ENCODE peak calls at places on chromosomes 13 and 19, in seven cellular contexts. One of them, this sample, is unnamed.
A peak's percentile ranks its signal among the peaks of the same experiment; 100 is the strongest.

GRCh38 chr19:48724796-48725753 is 5.5 kb upstream of the MAMSTR start:
- DNase-seq in HCT116: peak; percentile 72
- DNase-seq in GM12878: no peak
- DNase-seq in HepG2: no peak
- DNase-seq in H1: no peak
- DNase-seq in SK-N-SH: peak; percentile 75
- DNase-seq in K562: peak; percentile 79
- DNase-seq in this sample: peak; percentile 100

GRCh38 chr19:3607398-3608078 is 863 bp upstream of the TBXA2R start:
- DNase-seq in K562: peak; percentile 73
- DNase-seq in HCT116: no peak
- DNase-seq in HepG2: no peak
- DNase-seq in H1: peak; percentile 77
- DNase-seq in SK-N-SH: peak; percentile 71
- DNase-seq in GM12878: no peak
- DNase-seq in this sample: peak; percentile 41

GRCh38 chr13:85509512-85509911 is 289.7 kb downstream of the SLITRK6 start:
- DNase-seq in HCT116: no peak
- DNase-seq in K562: no peak
- DNase-seq in SK-N-SH: no peak
- DNase-seq in H1: no peak
- DNase-seq in GM12878: no peak
- DNase-seq in HepG2: no peak
- DNase-seq in this sample: no peak

GRCh38 chr13:92808007-92808406 is 418.6 kb upstream of the GPC6 start:
- DNase-seq in HCT116: no peak
- DNase-seq in H1: no peak
- DNase-seq in SK-N-SH: no peak
- DNase-seq in GM12878: no peak
- DNase-seq in K562: no peak
- DNase-seq in HepG2: no peak
- DNase-seq in this sample: no peak

GRCh38 chr13:80040219-80040976 is 300.5 kb downstream of the SPRY2 start:
- DNase-seq in K562: no peak
- DNase-seq in HepG2: no peak
- DNase-seq in SK-N-SH: no peak
- DNase-seq in GM12878: no peak
- DNase-seq in HCT116: peak; percentile 68
- DNase-seq in H1: no peak
- DNase-seq in this sample: peak; percentile 91

GRCh38 chr13:30125422-30126073 is 181.8 kb downstream of the KATNAL1 start:
- DNase-seq in HepG2: peak; percentile 43
- DNase-seq in GM12878: no peak
- DNase-seq in HCT116: no peak
- DNase-seq in K562: no peak
- DNase-seq in H1: no peak
- DNase-seq in SK-N-SH: no peak
- DNase-seq in this sample: no peak

GRCh38 chr13:112066624-112067004 is 335 bp upstream of the SOX1 start:
- DNase-seq in GM12878: no peak
- DNase-seq in HCT116: no peak
- DNase-seq in K562: no peak
- DNase-seq in HepG2: no peak
- DNase-seq in SK-N-SH: peak; percentile 49
- DNase-seq in H1: peak; percentile 82
- DNase-seq in this sample: no peak

GRCh38 chr13:27461940-27462584 is 11.7 kb upstream of the MTIF3 start:
- DNase-seq in K562: no peak
- DNase-seq in GM12878: no peak
- DNase-seq in HepG2: no peak
- DNase-seq in SK-N-SH: no peak
- DNase-seq in H1: no peak
- DNase-seq in HCT116: no peak
- DNase-seq in this sample: no peak

GRCh38 chr13:113013303-113013702 is 44.3 kb downstream of the MCF2L start:
- DNase-seq in HepG2: no peak
- DNase-seq in HCT116: no peak
- DNase-seq in K562: no peak
- DNase-seq in SK-N-SH: no peak
- DNase-seq in GM12878: no peak
- DNase-seq in H1: no peak
- DNase-seq in this sample: no peak

GRCh38 chr19:49340865-49341718 is 5.9 kb downstream of the CD37 start:
- DNase-seq in HCT116: no peak
- DNase-seq in H1: no peak
- DNase-seq in SK-N-SH: no peak
- DNase-seq in GM12878: no peak
- DNase-seq in HepG2: no peak
- DNase-seq in K562: no peak
- DNase-seq in this sample: no peak

GRCh38 chr13:50843256-50844043 is at the start of gene DLEU7:
- DNase-seq in GM12878: no peak
- DNase-seq in HepG2: no peak
- DNase-seq in H1: peak; percentile 83
- DNase-seq in K562: no peak
- DNase-seq in HCT116: no peak
- DNase-seq in SK-N-SH: peak; percentile 16
- DNase-seq in this sample: no peak

GRCh38 chr19:5253403-5254110 is 87.1 kb downstream of the PTPRS start:
- DNase-seq in HCT116: no peak
- DNase-seq in H1: no peak
- DNase-seq in K562: no peak
- DNase-seq in GM12878: no peak
- DNase-seq in SK-N-SH: no peak
- DNase-seq in HepG2: peak; percentile 61
- DNase-seq in this sample: no peak

GRCh38 chr13:112450567-112451240 is 74.5 kb downstream of the SPACA7 start:
- DNase-seq in H1: peak; percentile 27
- DNase-seq in K562: no peak
- DNase-seq in GM12878: no peak
- DNase-seq in HepG2: no peak
- DNase-seq in SK-N-SH: no peak
- DNase-seq in HCT116: no peak
- DNase-seq in this sample: no peak

GRCh38 chr13:40401911-40402776 is 264.3 kb downstream of the FOXO1 start:
- DNase-seq in HCT116: peak; percentile 64
- DNase-seq in GM12878: peak; percentile 74
- DNase-seq in HepG2: peak; percentile 88
- DNase-seq in K562: peak; percentile 49
- DNase-seq in SK-N-SH: no peak
- DNase-seq in H1: no peak
- DNase-seq in this sample: peak; percentile 93

GRCh38 chr13:40146063-40146462 is 490.6 kb downstream of the COG6 start:
- DNase-seq in HCT116: no peak
- DNase-seq in HepG2: no peak
- DNase-seq in SK-N-SH: no peak
- DNase-seq in K562: no peak
- DNase-seq in GM12878: no peak
- DNase-seq in H1: peak; percentile 46
- DNase-seq in this sample: no peak

GRCh38 chr19:10756371-10756770 is 38.5 kb downstream of the DNM2 start:
- DNase-seq in GM12878: no peak
- DNase-seq in K562: no peak
- DNase-seq in HCT116: no peak
- DNase-seq in H1: no peak
- DNase-seq in HepG2: no peak
- DNase-seq in SK-N-SH: no peak
- DNase-seq in this sample: no peak
- H3K9ac ChIP-seq in GM12878: no peak overlapping the region
- H3K9ac ChIP-seq in K562: no peak overlapping the region
- H3K9ac ChIP-seq in HCT116: no peak overlapping the region
- H3K9ac ChIP-seq in H1: no peak overlapping the region
- H3K9ac ChIP-seq in HepG2: no peak overlapping the region
- H3K9ac ChIP-seq in SK-N-SH: no peak overlapping the region
- H3K9ac ChIP-seq in this sample: no peak overlapping the region

GRCh38 chr19:19652482-19653295 is 9.2 kb upstream of the GMIP start:
- DNase-seq in SK-N-SH: peak; percentile 25
- DNase-seq in H1: no peak
- DNase-seq in HCT116: no peak
- DNase-seq in GM12878: no peak
- DNase-seq in K562: no peak
- DNase-seq in HepG2: no peak
- DNase-seq in this sample: no peak

GRCh38 chr19:19650331-19650730 is 6.9 kb upstream of the GMIP start:
- DNase-seq in SK-N-SH: no peak
- DNase-seq in HepG2: no peak
- DNase-seq in HCT116: no peak
- DNase-seq in H1: no peak
- DNase-seq in K562: no peak
- DNase-seq in GM12878: no peak
- DNase-seq in this sample: no peak

GRCh38 chr19:19649159-19649558 is 5.7 kb upstream of the GMIP start:
- DNase-seq in H1: no peak
- DNase-seq in SK-N-SH: no peak
- DNase-seq in K562: no peak
- DNase-seq in GM12878: no peak
- DNase-seq in HCT116: no peak
- DNase-seq in HepG2: no peak
- DNase-seq in this sample: no peak

GRCh38 chr19:19649580-19649995 is 6.1 kb upstream of the GMIP start:
- DNase-seq in H1: no peak
- DNase-seq in HCT116: no peak
- DNase-seq in GM12878: no peak
- DNase-seq in K562: no peak
- DNase-seq in HepG2: no peak
- DNase-seq in SK-N-SH: no peak
- DNase-seq in this sample: no peak

DNA sequence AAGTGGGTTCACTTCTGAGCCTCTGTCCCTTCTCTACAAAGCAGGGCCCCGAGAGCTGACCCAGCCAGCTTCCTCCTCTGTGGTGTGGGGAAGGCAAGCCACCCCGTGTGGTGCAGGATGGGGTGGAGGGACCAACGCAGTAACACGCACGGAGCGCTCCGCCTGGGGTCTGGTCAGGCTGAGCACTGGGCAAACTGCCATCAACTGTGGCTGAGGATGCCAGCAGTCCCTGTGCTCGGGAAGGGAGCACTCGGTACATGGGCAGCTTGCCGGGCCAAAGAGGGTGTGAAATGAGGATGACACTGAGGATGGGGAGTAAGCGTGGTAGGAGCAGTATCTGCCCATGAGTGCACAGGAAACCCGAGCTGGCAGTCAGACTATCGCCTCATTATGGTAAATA is 7.6 kb upstream of the GMIP start:
- DNase-seq in GM12878: no peak
- DNase-seq in HCT116: no peak
- DNase-seq in HepG2: no peak
- DNase-seq in H1: no peak
- DNase-seq in K562: no peak
- DNase-seq in SK-N-SH: no peak
- DNase-seq in this sample: no peak
- TF ChIP-seq MAX in GM12878: no peak
- TF ChIP-seq MAX in HCT116: no peak
- TF ChIP-seq MAX in HepG2: no peak
- TF ChIP-seq MAX in H1: no peak
- TF ChIP-seq MAX in K562: no peak
- TF ChIP-seq MAX in SK-N-SH: no peak
- TF ChIP-seq MAX in this sample: no peak

GRCh38 chr13:114068723-114069322 is 63.6 kb downstream of the RASA3 start:
- DNase-seq in HepG2: no peak
- DNase-seq in K562: no peak
- DNase-seq in H1: no peak
- DNase-seq in HCT116: no peak
- DNase-seq in SK-N-SH: no peak
- DNase-seq in GM12878: no peak
- DNase-seq in this sample: peak; percentile 53

GRCh38 chr13:114071441-114071840 is 61.0 kb downstream of the RASA3 start:
- DNase-seq in SK-N-SH: no peak
- DNase-seq in H1: no peak
- DNase-seq in GM12878: no peak
- DNase-seq in HepG2: no peak
- DNase-seq in HCT116: no peak
- DNase-seq in K562: no peak
- DNase-seq in this sample: no peak

GRCh38 chr13:114070098-114070799 is 62.2 kb downstream of the RASA3 start:
- DNase-seq in HepG2: no peak
- DNase-seq in K562: no peak
- DNase-seq in HCT116: no peak
- DNase-seq in H1: no peak
- DNase-seq in SK-N-SH: no peak
- DNase-seq in GM12878: no peak
- DNase-seq in this sample: no peak

GRCh38 chr13:114067886-114068722 is 64.3 kb downstream of the RASA3 start:
- DNase-seq in K562: no peak
- DNase-seq in GM12878: no peak
- DNase-seq in SK-N-SH: no peak
- DNase-seq in HepG2: no peak
- DNase-seq in HCT116: no peak
- DNase-seq in H1: no peak
- DNase-seq in this sample: no peak

GRCh38 chr13:114069376-114070097 is 62.9 kb downstream of the RASA3 start:
- DNase-seq in K562: no peak
- DNase-seq in H1: no peak
- DNase-seq in HCT116: no peak
- DNase-seq in HepG2: no peak
- DNase-seq in GM12878: no peak
- DNase-seq in SK-N-SH: no peak
- DNase-seq in this sample: no peak
- H3K9ac ChIP-seq in K562: no peak overlapping the region
- H3K9ac ChIP-seq in H1: no peak overlapping the region
- H3K9ac ChIP-seq in HCT116: no peak overlapping the region
- H3K9ac ChIP-seq in HepG2: no peak overlapping the region
- H3K9ac ChIP-seq in GM12878: no peak overlapping the region
- H3K9ac ChIP-seq in SK-N-SH: no peak overlapping the region
- H3K9ac ChIP-seq in this sample: peak overlapping the region; percentile 11

GRCh38 chr13:61415749-61416148 is at the start of gene PCDH20:
- DNase-seq in HCT116: no peak
- DNase-seq in H1: no peak
- DNase-seq in HepG2: no peak
- DNase-seq in SK-N-SH: no peak
- DNase-seq in GM12878: no peak
- DNase-seq in K562: no peak
- DNase-seq in this sample: no peak

GRCh38 chr13:61417171-61417570 is 1.5 kb upstream of the PCDH20 start:
- DNase-seq in H1: no peak
- DNase-seq in K562: no peak
- DNase-seq in HepG2: no peak
- DNase-seq in GM12878: no peak
- DNase-seq in SK-N-SH: no peak
- DNase-seq in HCT116: no peak
- DNase-seq in this sample: no peak

GRCh38 chr13:61414686-61415664 is 674 bp downstream of the PCDH20 start:
- DNase-seq in K562: no peak
- DNase-seq in HepG2: peak; percentile 26
- DNase-seq in H1: peak; percentile 78
- DNase-seq in SK-N-SH: peak; percentile 80
- DNase-seq in HCT116: no peak
- DNase-seq in GM12878: no peak
- DNase-seq in this sample: peak; percentile 4

GRCh38 chr13:61413572-61413971 is 2.1 kb downstream of the PCDH20 start:
- DNase-seq in K562: no peak
- DNase-seq in HCT116: no peak
- DNase-seq in GM12878: no peak
- DNase-seq in HepG2: no peak
- DNase-seq in H1: peak; percentile 54
- DNase-seq in SK-N-SH: peak; percentile 55
- DNase-seq in this sample: no peak

DNA sequence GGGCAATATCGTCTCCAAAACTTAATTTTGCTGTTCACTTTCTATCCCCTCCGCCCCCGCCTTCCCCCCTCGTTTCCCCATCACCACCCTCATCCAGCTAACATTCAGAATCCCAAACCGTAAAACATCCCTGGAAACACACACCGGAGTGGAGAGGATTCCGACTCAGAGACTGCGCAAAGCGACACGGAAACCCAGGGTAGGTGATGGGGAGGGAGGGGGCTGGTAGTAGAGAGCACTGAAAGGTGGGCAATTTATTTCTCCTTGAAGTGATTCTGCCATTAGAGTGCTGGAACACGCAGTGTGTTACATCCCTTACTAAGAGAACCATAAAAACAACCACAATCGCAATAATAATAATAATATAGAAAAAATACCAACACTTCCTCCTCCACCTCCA is 1.5 kb downstream of the PCDH20 start:
- DNase-seq in GM12878: no peak
- DNase-seq in SK-N-SH: peak; percentile 41
- DNase-seq in HepG2: no peak
- DNase-seq in HCT116: no peak
- DNase-seq in K562: no peak
- DNase-seq in H1: no peak
- DNase-seq in this sample: no peak
- TF ChIP-seq MAX in GM12878: no peak
- TF ChIP-seq MAX in SK-N-SH: no peak
- TF ChIP-seq MAX in HepG2: no peak
- TF ChIP-seq MAX in HCT116: no peak
- TF ChIP-seq MAX in K562: no peak
- TF ChIP-seq MAX in H1: no peak
- TF ChIP-seq MAX in this sample: no peak

This sample was measured in endothelial cell of umbilical vein.